ENCODE peak calls at places on chromosomes 3 and 15, in four cellular contexts. O is keratinocyte, U is A549, K is choroid plexus epithelial cell. T is an unnamed sample.

GRCh38 chr15:90067181-90067952 is 34.9 kb downstream of the IDH2 start:
- DNase-seq in O (no peak), U (no peak), K (no peak), T (no peak)

GRCh38 chr3:99945328-99945995 is 127.8 kb downstream of the CMSS1 start:
- DNase-seq in O (no peak), U (no peak), K (no peak), T (no peak)

GRCh38 chr15:66800584-66801235 is 98.7 kb downstream of the SMAD6 start:
- DNase-seq in U (peak), O (no peak), K (no peak), T (no peak)

GRCh38 chr3:56702487-56703315 is 19.6 kb upstream of the TASOR start:
- DNase-seq in K (peak), O (no peak), U (peak), T (no peak)

GRCh38 chr3:181660337-181660736 is 51.4 kb upstream of the SOX2 start:
- DNase-seq in K (no peak), O (no peak), U (no peak), T (no peak)

GRCh38 chr15:63973212-63974009 is 72.9 kb downstream of the DAPK2 start:
- DNase-seq in K (peak), U (peak), O (no peak), T (no peak)

GRCh38 chr15:61839541-61839940 is 220.7 kb downstream of the VPS13C start:
- DNase-seq in O (no peak), U (no peak), K (peak), T (no peak)

GRCh38 chr3:114035146-114035545 is 21.2 kb downstream of the CCDC191 start:
- DNase-seq in O (no peak), U (no peak), K (peak), T (no peak)

GRCh38 chr15:38378162-38378560 is 75.8 kb upstream of the FAM98B start:
- DNase-seq in K (peak), U (no peak), O (no peak), T (no peak)

GRCh38 chr15:81098884-81099601 is 35.0 kb upstream of the CFAP161 start:
- DNase-seq in K (no peak), O (no peak), U (no peak), T (no peak)

GRCh38 chr3:134034005-134034785 is 4.5 kb upstream of the SLCO2A1 start:
- DNase-seq in O (no peak), K (peak), U (no peak), T (no peak)

GRCh38 chr3:106261915-106262683 is 393.3 kb upstream of the CBLB start:
- DNase-seq in K (peak), O (no peak), U (no peak), T (no peak)

GRCh38 chr15:98408231-98408630 is 240.1 kb upstream of the IGF1R start:
- DNase-seq in U (no peak), K (no peak), O (no peak), T (no peak)

GRCh38 chr3:149816986-149817385 is 4.0 kb downstream of the RNF13 start:
- DNase-seq in O (no peak), K (peak), U (no peak), T (no peak)

GRCh38 chr3:146335386-146335785 is 84.5 kb upstream of the PLSCR4 start:
- DNase-seq in K (no peak), O (no peak), U (no peak), T (no peak)

GRCh38 chr3:146331967-146332366 is 81.1 kb upstream of the PLSCR4 start:
- DNase-seq in O (no peak), K (no peak), U (no peak), T (no peak)

GRCh38 chr3:146337991-146338390 is 87.1 kb upstream of the PLSCR4 start:
- DNase-seq in K (peak), O (no peak), U (no peak), T (no peak)

GRCh38 chr3:146339262-146339808 is 88.4 kb upstream of the PLSCR4 start:
- DNase-seq in U (no peak), O (no peak), K (no peak), T (no peak)

DNA sequence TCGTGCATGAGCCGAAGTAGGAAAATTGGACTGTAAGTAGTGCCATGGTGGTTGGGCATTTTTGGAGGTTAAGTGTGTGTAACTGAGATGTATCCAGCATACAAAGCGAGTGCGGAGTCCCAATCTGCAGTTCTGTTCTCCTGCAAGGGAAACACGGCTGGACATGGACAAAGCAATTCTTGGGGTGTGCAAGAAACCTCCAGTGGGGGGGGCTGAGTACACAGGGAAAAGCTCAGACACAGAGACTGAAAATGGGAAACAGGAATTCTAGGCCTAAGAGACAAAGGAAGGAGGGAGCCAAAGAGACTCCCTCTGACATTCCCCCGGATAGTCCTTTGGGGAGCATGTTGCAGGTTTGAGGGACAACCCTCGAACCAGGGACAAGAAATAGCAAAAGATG is 83.2 kb upstream of the PLSCR4 start:
- DNase-seq in O (no peak), K (peak), U (peak), T (no peak)
- TF ChIP-seq CTCF in O (peak), K (peak), U (peak), T (no peak)

GRCh38 chr15:78076231-78077052 is 1.1 kb downstream of the TBC1D2B start:
- DNase-seq in U (no peak), O (no peak), K (peak), T (no peak)
- TF ChIP-seq CTCF in U (no peak), O (peak), K (peak), T (no peak)

DNA sequence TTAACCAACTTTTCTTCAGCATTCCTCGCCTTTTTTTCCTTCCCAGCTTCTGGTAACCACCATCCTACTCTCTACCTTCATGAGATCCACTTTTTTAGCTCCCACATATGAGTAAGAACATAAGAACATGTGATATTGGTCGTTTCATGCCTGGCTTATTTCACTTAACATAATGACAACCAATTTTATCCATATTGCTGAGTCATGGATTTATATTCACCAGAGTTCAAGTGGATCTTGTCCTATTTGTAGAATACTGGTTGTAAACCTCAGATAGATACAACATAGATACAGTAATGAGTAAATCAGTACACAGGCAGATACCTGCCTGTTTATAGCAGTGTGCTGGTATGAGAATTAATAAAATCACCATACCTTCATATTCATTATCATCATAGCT is 412.0 kb upstream of the RBMS3 start:
- DNase-seq in O (no peak), K (no peak), U (no peak), T (no peak)
- TF ChIP-seq CTCF in O (no peak), K (no peak), U (no peak), T (no peak)

DNA sequence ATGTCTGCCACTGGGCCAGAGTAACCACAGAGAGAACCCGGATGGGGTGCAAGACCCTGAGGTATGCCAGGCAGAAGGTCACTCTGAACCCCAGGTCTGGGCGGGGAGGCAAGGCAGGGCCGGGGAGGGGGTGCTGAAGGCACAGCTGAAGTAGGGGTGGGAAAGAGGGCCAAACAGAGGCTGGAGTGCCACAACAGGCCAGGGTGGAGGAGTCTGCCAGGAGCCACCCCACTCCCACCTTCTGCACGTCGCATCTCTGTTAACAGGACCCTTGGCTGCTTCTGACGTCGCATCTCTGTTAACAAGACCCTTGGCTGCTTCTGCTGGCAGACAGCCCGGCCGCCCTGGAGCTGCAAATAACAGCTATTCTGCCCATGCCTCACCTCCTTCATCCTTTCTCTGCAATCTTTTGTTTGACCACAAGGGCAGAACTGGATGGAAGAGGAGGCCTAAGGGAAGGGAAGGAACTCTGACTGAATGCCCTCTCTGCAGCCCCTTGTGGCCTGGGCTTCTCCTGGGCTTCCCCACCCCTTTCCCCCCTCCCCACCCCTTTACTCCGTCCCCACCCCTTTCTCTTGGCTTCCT is 20.6 kb upstream of the FBLN2 start:
- DNase-seq in K (peak), O (no peak), U (peak), T (no peak)
- TF ChIP-seq CTCF in K (peak), O (peak), U (no peak), T (peak)

DNA sequence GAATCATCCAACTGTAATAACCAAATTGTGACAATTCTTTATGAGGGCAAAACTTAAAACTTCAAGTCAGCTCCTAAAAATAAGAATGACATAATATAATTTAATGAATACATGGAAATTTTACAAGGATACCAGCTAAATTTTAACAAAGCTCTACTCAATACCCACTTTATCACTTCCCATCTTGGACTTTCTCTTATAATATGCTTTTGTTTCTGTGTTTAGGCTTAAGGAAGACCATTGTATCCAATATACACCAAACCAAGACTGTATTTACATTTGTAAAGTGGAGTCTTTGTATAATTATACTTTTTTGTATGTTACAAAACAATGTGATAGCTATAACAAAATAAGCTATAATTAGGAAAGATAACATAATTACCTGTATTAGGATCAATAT is 16.8 kb downstream of the ATP13A3 start:
- DNase-seq in K (no peak), U (no peak), O (no peak), T (no peak)
- TF ChIP-seq CTCF in K (no peak), U (no peak), O (no peak), T (no peak)

GRCh38 chr15:76059320-76060097 is at the start of gene TMEM266:
- DNase-seq in U (peak), K (peak), O (no peak), T (peak)
- TF ChIP-seq CTCF in U (no peak), K (no peak), O (no peak), T (no peak)

DNA sequence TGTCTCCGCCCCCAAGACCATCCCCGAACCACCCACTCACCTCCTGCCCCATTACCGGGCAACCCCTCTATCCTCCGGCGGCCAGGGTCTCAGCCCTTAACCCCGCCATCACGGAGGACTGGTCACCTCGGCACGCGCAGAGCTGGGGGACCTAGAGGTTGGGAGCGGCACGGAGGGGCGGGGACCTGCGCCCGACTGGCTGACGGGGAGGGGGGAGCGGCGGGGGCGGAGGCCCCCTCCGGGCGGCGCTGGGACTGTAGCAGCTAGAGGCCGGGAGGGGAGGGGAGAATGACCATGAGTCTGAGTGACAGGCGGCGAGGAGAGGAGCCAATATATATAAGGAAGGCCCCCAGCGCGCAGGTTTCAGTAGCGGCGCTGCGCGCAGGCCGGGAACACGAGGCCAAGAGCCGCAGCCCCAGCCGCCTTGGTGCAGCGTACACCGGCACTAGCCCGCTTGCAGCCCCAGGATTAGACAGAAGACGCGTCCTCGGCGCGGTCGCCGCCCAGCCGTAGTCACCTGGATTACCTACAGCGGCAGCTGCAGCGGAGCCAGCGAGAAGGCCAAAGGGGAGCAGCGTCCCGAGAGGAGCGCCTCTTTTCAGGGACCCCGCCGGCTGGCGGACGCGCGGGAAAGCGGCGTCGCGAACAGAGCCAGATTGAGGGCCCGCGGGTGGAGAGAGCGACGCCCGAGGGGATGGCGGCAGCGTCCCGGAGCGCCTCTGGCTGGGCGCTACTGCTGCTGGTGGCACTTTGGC is at the start of gene DLL4:
- DNase-seq in O (no peak), K (peak), U (peak), T (no peak)
- TF ChIP-seq CTCF in O (no peak), K (no peak), U (no peak), T (no peak)